ENCODE peak calls at places on chromosomes 2 and 18, in ten cellular contexts. R, T, B, Z, A, X, Y, P, N and W are unnamed samples.

GRCh38 chr2:6626406-6627012 is 239.2 kb downstream of the CMPK2 start:
- DNase-seq in R (no peak), T (no peak), B (no peak), Z (no peak), A (no peak), X (no peak), Y (no peak), P (no peak), N (no peak), W (no peak)

GRCh38 chr18:49394191-49394590 is 66.3 kb downstream of the DYM start:
- DNase-seq in R (no peak), T (no peak), B (no peak), Z (no peak), A (no peak), X (no peak), Y (no peak), P (no peak), N (no peak), W (no peak)

GRCh38 chr2:236970656-236971010 is 115.1 kb upstream of the COPS8 start:
- DNase-seq in R (no peak), T (no peak), B (peak), Z (no peak), A (no peak), X (no peak), Y (no peak), P (no peak), N (peak), W (no peak)

GRCh38 chr18:26268454-26268853 is 42.2 kb downstream of the TAF4B start:
- DNase-seq in R (no peak), T (no peak), B (no peak), Z (no peak), A (no peak), X (no peak), Y (no peak), P (no peak), N (no peak), W (no peak)

GRCh38 chr2:241410739-241411176 is 54.7 kb downstream of the FARP2 start:
- DNase-seq in R (no peak), T (peak), B (peak), Z (no peak), A (no peak), X (no peak), Y (no peak), P (no peak), N (peak), W (peak)

GRCh38 chr2:30136729-30137444 is 9.9 kb upstream of the YPEL5 start:
- DNase-seq in R (no peak), T (no peak), B (no peak), Z (no peak), A (no peak), X (no peak), Y (no peak), P (no peak), N (no peak), W (no peak)

GRCh38 chr2:60551241-60552095 is 2.0 kb downstream of the BCL11A start:
- DNase-seq in R (no peak), T (no peak), B (peak), Z (no peak), A (peak), X (no peak), Y (no peak), P (no peak), N (peak), W (no peak)

GRCh38 chr2:131104487-131105155 is 515 bp upstream of the PLEKHB2 start:
- DNase-seq in R (no peak), T (peak), B (peak), Z (peak), A (peak), X (no peak), Y (no peak), P (peak), N (peak), W (no peak)

GRCh38 chr2:41194235-41194634 is 742.3 kb upstream of the SLC8A1 start:
- DNase-seq in R (no peak), T (peak), B (peak), Z (no peak), A (no peak), X (no peak), Y (no peak), P (no peak), N (peak), W (no peak)
- H3K27ac ChIP-seq in R (no peak), T (no peak), B (no peak), Z (no peak), A (no peak), X (no peak), Y (no peak), P (no peak), N (no peak), W (no peak)

GRCh38 chr2:26612522-26613240 is 28.5 kb downstream of the CIB4 start:
- DNase-seq in R (no peak), T (no peak), B (no peak), Z (no peak), A (no peak), X (no peak), Y (no peak), P (no peak), N (peak), W (no peak)

GRCh38 chr2:26615336-26616031 is 25.7 kb downstream of the CIB4 start:
- DNase-seq in R (no peak), T (no peak), B (no peak), Z (no peak), A (no peak), X (no peak), Y (no peak), P (no peak), N (no peak), W (no peak)

GRCh38 chr2:26616032-26616863 is 24.9 kb downstream of the CIB4 start:
- DNase-seq in R (no peak), T (no peak), B (no peak), Z (no peak), A (no peak), X (no peak), Y (no peak), P (no peak), N (no peak), W (no peak)

GRCh38 chr2:26613241-26614204 is 27.6 kb downstream of the CIB4 start:
- DNase-seq in R (no peak), T (no peak), B (no peak), Z (no peak), A (no peak), X (no peak), Y (no peak), P (no peak), N (no peak), W (no peak)

GRCh38 chr2:26614205-26615128 is 26.7 kb downstream of the CIB4 start:
- DNase-seq in R (no peak), T (no peak), B (peak), Z (no peak), A (no peak), X (no peak), Y (no peak), P (no peak), N (no peak), W (no peak)
- H3K27ac ChIP-seq in R (no peak), T (no peak), B (no peak), Z (no peak), A (no peak), X (peak), Y (no peak), P (no peak), N (peak), W (no peak)

DNA sequence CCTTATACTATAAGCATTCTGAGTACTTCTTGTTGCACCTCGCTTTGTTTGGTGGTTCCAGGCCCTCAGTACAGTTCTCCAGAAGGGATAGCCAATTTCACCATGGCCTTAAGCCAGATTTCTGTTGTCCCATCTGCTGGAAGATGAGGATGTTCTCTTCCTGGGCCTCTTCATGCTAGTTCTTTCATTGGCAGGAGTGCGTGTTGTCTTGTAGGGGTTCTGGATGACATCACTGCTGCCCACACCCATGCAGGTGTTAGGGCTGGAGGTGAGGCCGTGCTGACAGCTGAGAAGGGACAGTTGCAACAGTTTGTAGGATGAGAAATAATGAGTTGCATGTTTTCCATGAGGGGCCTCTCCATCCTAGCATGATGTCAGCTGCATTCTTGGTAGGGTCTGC is 142.9 kb downstream of the LDLRAD4 start:
- DNase-seq in R (no peak), T (no peak), B (no peak), Z (no peak), A (no peak), X (no peak), Y (no peak), P (no peak), N (no peak), W (no peak)
- H3K27ac ChIP-seq in R (no peak), T (no peak), B (no peak), Z (no peak), A (no peak), X (no peak), Y (no peak), P (no peak), N (no peak), W (no peak)

GRCh38 chr2:230735884-230736283 is 23.2 kb downstream of the CAB39 start:
- DNase-seq in R (no peak), T (no peak), B (no peak), Z (no peak), A (no peak), X (no peak), Y (no peak), P (no peak), N (no peak), W (no peak)

GRCh38 chr2:230738924-230739323 is 26.3 kb downstream of the CAB39 start:
- DNase-seq in R (no peak), T (peak), B (no peak), Z (no peak), A (no peak), X (no peak), Y (no peak), P (no peak), N (no peak), W (no peak)

GRCh38 chr2:230739961-230740360 is 27.3 kb downstream of the CAB39 start:
- DNase-seq in R (no peak), T (no peak), B (no peak), Z (no peak), A (no peak), X (no peak), Y (no peak), P (no peak), N (no peak), W (no peak)

GRCh38 chr2:230737791-230738226 is 25.2 kb downstream of the CAB39 start:
- DNase-seq in R (no peak), T (no peak), B (no peak), Z (no peak), A (no peak), X (no peak), Y (no peak), P (no peak), N (peak), W (no peak)

GRCh38 chr2:230738391-230738811 is 25.8 kb downstream of the CAB39 start:
- DNase-seq in R (no peak), T (peak), B (no peak), Z (no peak), A (no peak), X (no peak), Y (no peak), P (no peak), N (peak), W (no peak)
- H3K27ac ChIP-seq in R (no peak), T (peak), B (peak), Z (no peak), A (no peak), X (peak), Y (peak), P (no peak), N (peak), W (no peak)